ENCODE peak calls at places on chromosomes 11 and 22, in four cellular contexts. M, O, Y and Z are unnamed samples.

GRCh38 chr22:46666577-46667244 is 46.5 kb downstream of the GRAMD4 start:
- DNase-seq in M (no peak), O (no peak), Y (no peak), Z (no peak)

GRCh38 chr11:75275581-75275980 is 35.0 kb downstream of the TPBGL start:
- DNase-seq in M (no peak), O (no peak), Y (no peak), Z (no peak)

GRCh38 chr11:424232-424631 is 9.4 kb upstream of the SIGIRR start:
- DNase-seq in M (no peak), O (no peak), Y (no peak), Z (no peak)

GRCh38 chr11:83791557-83791956 is 505.4 kb upstream of the CCDC90B start:
- DNase-seq in M (no peak), O (no peak), Y (no peak), Z (no peak)

GRCh38 chr11:65445604-65446445 is 23.2 kb downstream of the NEAT1 start:
- DNase-seq in M (no peak), O (no peak), Y (no peak), Z (no peak)

GRCh38 chr11:93528252-93528651 is 14.9 kb downstream of the SMCO4 start:
- DNase-seq in M (no peak), O (no peak), Y (no peak), Z (no peak)

GRCh38 chr11:107493117-107493516 is 35.5 kb upstream of the CWF19L2 start:
- DNase-seq in M (no peak), O (no peak), Y (no peak), Z (no peak)

GRCh38 chr11:129061466-129062194 is 119.0 kb upstream of the TP53AIP1 start:
- DNase-seq in M (no peak), O (no peak), Y (no peak), Z (no peak)

GRCh38 chr11:72228229-72228843 is 3.8 kb downstream of the INPPL1 start:
- DNase-seq in M (no peak), O (no peak), Y (no peak), Z (no peak)

GRCh38 chr11:108788565-108789199 is 123.8 kb downstream of the DDX10 start:
- DNase-seq in M (no peak), O (peak; percentile 29), Y (peak; percentile 25), Z (no peak)

GRCh38 chr11:47274495-47275235 is 4.7 kb downstream of the MADD start:
- DNase-seq in M (no peak), O (no peak), Y (no peak), Z (no peak)

GRCh38 chr11:47179655-47179991 is 2.9 kb upstream of the ARFGAP2 start:
- DNase-seq in M (no peak), O (peak; percentile 69), Y (peak; percentile 52), Z (peak; percentile 81)

GRCh38 chr11:61829806-61830205 is 1.7 kb downstream of the FADS2 start:
- DNase-seq in M (no peak), O (no peak), Y (no peak), Z (no peak)

GRCh38 chr11:2792376-2793250 is 92.8 kb upstream of the KCNQ1OT1 start:
- DNase-seq in M (no peak), O (no peak), Y (no peak), Z (no peak)

DNA sequence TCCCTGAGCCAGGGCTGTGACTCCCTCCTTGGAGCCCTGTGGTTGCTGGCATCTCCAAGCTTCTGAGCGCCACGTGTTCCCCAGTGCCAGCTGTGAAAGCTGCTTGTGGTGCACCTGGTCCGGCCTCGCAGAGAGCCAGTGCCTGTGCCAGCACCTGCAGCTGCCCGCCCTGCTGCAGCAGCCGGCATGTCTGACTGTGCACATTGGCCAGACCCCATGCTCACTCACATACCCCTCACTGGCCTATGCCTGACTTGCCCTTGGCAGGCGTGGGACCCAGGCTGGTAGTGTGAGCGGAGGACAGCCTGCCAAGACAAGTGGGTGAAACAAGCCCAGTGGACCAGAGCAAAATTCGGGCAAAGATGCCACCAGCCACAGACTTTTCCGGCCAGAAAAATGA is 9.8 kb downstream of the MRPL48 start:
- DNase-seq in M (no peak), O (no peak), Y (no peak), Z (no peak)
- TF ChIP-seq SIN3A in M (no peak), O (no peak), Y (no peak), Z (no peak)

DNA sequence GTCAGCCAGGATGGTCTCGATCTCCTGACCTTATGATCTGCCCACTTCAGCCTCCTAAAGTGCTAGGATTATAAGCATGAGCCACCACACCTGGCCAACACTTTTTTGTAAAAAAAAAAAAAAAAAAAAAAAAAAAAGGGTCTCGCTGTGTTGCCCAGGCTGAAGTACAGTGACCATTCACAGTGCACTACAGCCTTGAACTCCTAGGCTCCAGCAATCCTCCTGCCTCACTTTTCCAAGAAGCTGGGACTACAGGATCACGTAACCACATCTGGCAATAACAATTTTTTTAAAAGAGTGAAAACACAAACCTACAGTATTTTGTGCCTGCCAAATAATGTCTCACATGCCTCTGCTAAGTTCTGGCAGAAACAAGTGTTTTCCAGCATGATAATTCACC is 30.5 kb downstream of the ADORA2A start:
- DNase-seq in M (no peak), O (no peak), Y (no peak), Z (no peak)
- H2AFZ ChIP-seq in M (no peak overlapping the region), O (no peak overlapping the region), Y (no peak overlapping the region), Z (no peak overlapping the region)

GRCh38 chr11:9787981-9788521 is 124.2 kb downstream of the SWAP70 start:
- DNase-seq in M (no peak), O (no peak), Y (no peak), Z (no peak)

GRCh38 chr11:9783986-9784385 is 120.1 kb downstream of the SWAP70 start:
- DNase-seq in M (no peak), O (no peak), Y (no peak), Z (no peak)

GRCh38 chr11:9789919-9790318 is 126.0 kb downstream of the SWAP70 start:
- DNase-seq in M (no peak), O (peak; percentile 86), Y (no peak), Z (no peak)

GRCh38 chr11:9784602-9785315 is 120.9 kb downstream of the SWAP70 start:
- DNase-seq in M (no peak), O (peak; percentile 60), Y (no peak), Z (no peak)

GRCh38 chr11:9787260-9787659 is 123.4 kb downstream of the SWAP70 start:
- DNase-seq in M (no peak), O (no peak), Y (no peak), Z (no peak)
- TF ChIP-seq SIN3A in M (no peak), O (no peak), Y (no peak), Z (no peak)

GRCh38 chr11:1520987-1521349 is 34.4 kb upstream of the MOB2 start:
- DNase-seq in M (no peak), O (peak; percentile 25), Y (no peak), Z (no peak)
- H2AFZ ChIP-seq in M (no peak overlapping the region), O (no peak overlapping the region), Y (no peak overlapping the region), Z (no peak overlapping the region)